ENCODE peak calls at places on chromosomes 16 and 17, in six cellular contexts. T is astrocyte of the cerebellum; M is fibroblast of lung; L is cardiac fibroblast; I is CD8-positive, alpha-beta T cell; U is psoas muscle. X is an unnamed sample.
A peak's percentile ranks its signal among the peaks of the same experiment; 100 is the strongest.

GRCh38 chr16:78794581-78795300 is 695.3 kb downstream of the WWOX start:
- DNase-seq in T (no peak), M (no peak), L (no peak), I (no peak), U (no peak), X (no peak)

GRCh38 chr16:77760800-77761199 is 27.6 kb upstream of the VAT1L start:
- DNase-seq in T (no peak), M (peak; percentile 20), L (no peak), I (no peak), U (no peak), X (no peak)

GRCh38 chr16:71350821-71351557 is 7.5 kb upstream of the CALB2 start:
- DNase-seq in T (no peak), M (no peak), L (no peak), I (no peak), U (no peak), X (no peak)

GRCh38 chr16:11149011-11149616 is 106.9 kb downstream of the SOCS1 start:
- DNase-seq in T (no peak), M (no peak), L (peak; percentile 27), I (no peak), U (peak; percentile 43), X (no peak)

GRCh38 chr17:37286430-37286829 is 89.4 kb upstream of the C17orf78 start:
- DNase-seq in T (no peak), M (no peak), L (no peak), I (no peak), U (no peak), X (no peak)

GRCh38 chr16:66933776-66934137 is 445 bp downstream of the CIAO2B start:
- DNase-seq in T (no peak), M (no peak), L (peak; percentile 35), I (no peak), U (no peak), X (no peak)

GRCh38 chr16:56263711-56264608 is 72.7 kb downstream of the GNAO1 start:
- DNase-seq in T (no peak), M (no peak), L (no peak), I (no peak), U (no peak), X (no peak)

GRCh38 chr16:67922740-67923139 is 8.9 kb downstream of the CTRL start:
- DNase-seq in T (no peak), M (no peak), L (no peak), I (no peak), U (no peak), X (no peak)

GRCh38 chr17:77332034-77332971 is 191.5 kb downstream of the SEC14L1 start:
- DNase-seq in T (peak; percentile 79), M (peak; percentile 26), L (peak; percentile 34), I (no peak), U (no peak), X (no peak)

GRCh38 chr17:19533718-19534561 is at the start of gene SLC47A1:
- DNase-seq in T (no peak), M (peak; percentile 37), L (peak; percentile 36), I (no peak), U (peak; percentile 58), X (no peak)

GRCh38 chr16:89495121-89495520 is 4.8 kb upstream of the ANKRD11 start:
- DNase-seq in T (no peak), M (peak; percentile 78), L (peak; percentile 45), I (no peak), U (no peak), X (no peak)

DNA sequence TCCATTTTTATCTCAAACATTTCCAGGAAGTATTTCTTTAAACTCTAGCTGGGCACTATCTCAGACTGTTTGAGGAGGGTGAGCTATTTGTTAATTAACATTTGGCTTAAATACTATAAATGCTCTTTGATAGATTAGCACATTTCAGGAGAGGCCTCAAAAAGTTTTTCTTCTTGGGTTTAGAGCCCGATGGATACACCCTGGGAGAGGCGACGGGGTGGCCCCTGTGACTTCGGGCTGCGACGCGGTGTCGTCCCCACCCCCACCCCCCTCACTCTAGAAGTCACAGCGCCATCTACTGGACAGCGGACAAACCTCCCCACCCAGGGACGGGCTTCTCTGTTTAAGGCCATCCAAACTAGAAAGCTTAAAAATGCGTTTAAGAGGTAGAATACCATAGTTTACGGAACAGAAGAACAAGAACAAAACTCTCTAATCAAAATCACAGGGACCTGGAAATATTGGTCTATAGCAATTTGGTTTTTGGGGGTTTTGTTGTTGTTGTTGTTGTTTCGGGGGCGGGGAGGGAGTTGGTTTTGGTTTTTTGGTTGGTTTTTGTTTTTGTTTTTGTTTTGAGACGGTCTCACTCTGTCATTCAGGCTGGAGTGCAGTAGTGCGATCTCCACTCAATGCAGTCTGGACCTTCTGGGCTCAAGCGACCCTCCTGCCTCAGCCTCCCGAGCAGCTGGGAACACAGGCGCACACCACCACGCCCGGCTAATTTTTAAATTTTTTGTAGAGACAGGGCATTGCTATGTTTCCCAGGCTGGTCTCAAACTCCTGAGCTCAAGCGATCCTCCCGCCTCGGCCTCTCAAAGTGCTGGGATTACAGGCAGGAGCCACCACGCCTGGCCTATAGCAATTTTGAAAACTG is 254.4 kb downstream of the C16orf95 start:
- DNase-seq in T (peak; percentile 59), M (peak; percentile 54), L (peak; percentile 81), I (peak; percentile 22), U (peak; percentile 62), X (no peak)
- TF ChIP-seq CTCF in T (peak; percentile 82), M (peak; percentile 97), L (peak; percentile 85), I (peak; percentile 43), U (peak; percentile 68), X (peak; percentile 90)

GRCh38 chr17:7855643-7856080 is 796 bp downstream of the TMEM88 start:
- DNase-seq in T (no peak), M (no peak), L (no peak), I (no peak), U (no peak), X (no peak)
- H3K4me3 ChIP-seq in T (peak overlapping the region; percentile 56), M (no peak overlapping the region), L (peak overlapping the region; percentile 80), I (peak overlapping the region; percentile 98), U (peak overlapping the region; percentile 86), X (peak overlapping the region; percentile 68)

GRCh38 chr16:83356266-83356665 is 451.5 kb upstream of the HSBP1 start:
- DNase-seq in T (peak; percentile 63), M (peak; percentile 71), L (peak; percentile 77), I (no peak), U (no peak), X (peak; percentile 43)
- TF ChIP-seq CTCF in T (peak; percentile 83), M (peak; percentile 69), L (peak; percentile 81), I (no peak), U (peak; percentile 59), X (peak; percentile 77)

GRCh38 chr17:75031972-75032895 is 14.5 kb downstream of the ATP5PD start:
- DNase-seq in T (no peak), M (peak; percentile 81), L (peak; percentile 78), I (peak; percentile 19), U (peak; percentile 76), X (no peak)

GRCh38 chr17:75032896-75033294 is 13.9 kb downstream of the ATP5PD start:
- DNase-seq in T (no peak), M (no peak), L (peak; percentile 40), I (no peak), U (peak; percentile 30), X (no peak)

GRCh38 chr17:75034236-75034908 is 12.4 kb downstream of the ATP5PD start:
- DNase-seq in T (no peak), M (peak; percentile 81), L (peak; percentile 95), I (peak; percentile 63), U (peak; percentile 86), X (peak; percentile 73)

GRCh38 chr17:75036643-75037268 is 10.0 kb downstream of the ATP5PD start:
- DNase-seq in T (no peak), M (peak; percentile 71), L (peak; percentile 95), I (peak; percentile 77), U (peak; percentile 90), X (no peak)

GRCh38 chr17:75033346-75034235 is 13.2 kb downstream of the ATP5PD start:
- DNase-seq in T (peak; percentile 67), M (peak; percentile 84), L (peak; percentile 98), I (peak; percentile 65), U (peak; percentile 88), X (peak; percentile 87)
- H3K4me3 ChIP-seq in T (peak overlapping the region; percentile 56), M (peak overlapping the region; percentile 72), L (peak overlapping the region; percentile 87), I (peak overlapping the region; percentile 94), U (peak overlapping the region; percentile 78), X (peak overlapping the region; percentile 92)

GRCh38 chr17:83057793-83058477 is 21.5 kb upstream of the METRNL start:
- DNase-seq in T (no peak), M (no peak), L (no peak), I (no peak), U (peak; percentile 58), X (no peak)

GRCh38 chr17:83056583-83057396 is 22.6 kb upstream of the METRNL start:
- DNase-seq in T (no peak), M (no peak), L (no peak), I (no peak), U (no peak), X (no peak)

GRCh38 chr17:83055911-83056582 is 23.4 kb upstream of the METRNL start:
- DNase-seq in T (peak; percentile 41), M (peak; percentile 92), L (peak; percentile 84), I (no peak), U (no peak), X (peak; percentile 80)

GRCh38 chr17:83058478-83059167 is 20.8 kb upstream of the METRNL start:
- DNase-seq in T (no peak), M (no peak), L (no peak), I (no peak), U (no peak), X (no peak)

DNA sequence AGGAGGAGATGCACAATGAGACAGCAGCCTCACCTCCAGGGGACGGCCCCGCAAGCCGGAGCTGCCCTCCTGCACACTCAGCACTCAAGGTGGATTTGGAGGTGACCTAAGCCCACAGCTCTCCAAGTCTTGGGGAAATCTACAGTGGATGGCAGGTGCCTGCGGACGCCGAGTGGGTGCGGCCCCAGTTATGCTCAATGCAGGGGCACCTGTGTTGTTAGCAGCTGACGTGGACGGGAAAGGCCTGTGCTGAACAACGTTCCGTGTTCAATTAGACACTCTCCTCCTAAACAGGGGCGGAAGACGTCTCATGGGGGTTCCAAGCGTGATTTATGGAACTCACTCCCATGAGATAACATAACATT is 22.0 kb upstream of the METRNL start:
- DNase-seq in T (no peak), M (no peak), L (no peak), I (no peak), U (no peak), X (no peak)
- TF ChIP-seq CTCF in T (no peak), M (no peak), L (no peak), I (no peak), U (no peak), X (no peak)

GRCh38 chr17:81417879-81418709 is 22.8 kb downstream of the BAHCC1 start:
- DNase-seq in T (no peak), M (no peak), L (no peak), I (no peak), U (no peak), X (no peak)

GRCh38 chr17:81420769-81421462 is 25.7 kb downstream of the BAHCC1 start:
- DNase-seq in T (no peak), M (peak; percentile 62), L (peak; percentile 22), I (no peak), U (peak; percentile 82), X (no peak)

GRCh38 chr17:81419886-81420768 is 24.9 kb downstream of the BAHCC1 start:
- DNase-seq in T (no peak), M (no peak), L (peak; percentile 10), I (no peak), U (no peak), X (no peak)

GRCh38 chr17:81418710-81419332 is 23.6 kb downstream of the BAHCC1 start:
- DNase-seq in T (no peak), M (peak; percentile 51), L (peak; percentile 53), I (no peak), U (no peak), X (no peak)

GRCh38 chr17:81419333-81419885 is 24.2 kb downstream of the BAHCC1 start:
- DNase-seq in T (peak; percentile 49), M (peak; percentile 93), L (peak; percentile 90), I (no peak), U (peak; percentile 88), X (no peak)
- H3K4me3 ChIP-seq in T (no peak overlapping the region), M (no peak overlapping the region), L (peak overlapping the region; percentile 14), I (no peak overlapping the region), U (peak overlapping the region; percentile 51), X (peak overlapping the region; percentile 33)

GRCh38 chr16:1184156-1184868 is 31.4 kb downstream of the CACNA1H start:
- DNase-seq in T (no peak), M (no peak), L (no peak), I (no peak), U (no peak), X (no peak)
- TF ChIP-seq CTCF in T (no peak), M (no peak), L (no peak), I (no peak), U (no peak), X (no peak)